ENCODE peak calls at places on chromosomes 1 and 21, in ten cellular contexts. One of them, this sample, is unnamed.

GRCh38 chr21:37603129-37603528 is 236.6 kb downstream of the DYRK1A start:
- DNase-seq in NCI-H2081: no peak
- DNase-seq in naive thymus-derived CD8-positive, alpha-beta T cell: no peak
- DNase-seq in mesothelial cell of epicardium: no peak
- DNase-seq in HT1080: no peak
- DNase-seq in GM19239: no peak
- DNase-seq in substantia nigra: no peak
- DNase-seq in stimulated activated naive CD4-positive, alpha-beta T cell treated with Interleukin-2 at 50 U/mL for 16 hours: no peak
- DNase-seq in mesenchymal stem cell: no peak
- DNase-seq in heart right ventricle: no peak
- DNase-seq in this sample: no peak

GRCh38 chr1:71521655-71522264 is 440.9 kb upstream of the ZRANB2 start:
- DNase-seq in naive thymus-derived CD8-positive, alpha-beta T cell: no peak
- DNase-seq in GM19239: no peak
- DNase-seq in stimulated activated naive CD4-positive, alpha-beta T cell treated with Interleukin-2 at 50 U/mL for 16 hours: no peak
- DNase-seq in mesenchymal stem cell: peak
- DNase-seq in HT1080: peak
- DNase-seq in substantia nigra: no peak
- DNase-seq in heart right ventricle: no peak
- DNase-seq in mesothelial cell of epicardium: no peak
- DNase-seq in NCI-H2081: peak
- DNase-seq in this sample: no peak

GRCh38 chr1:56838726-56839125 is 15.9 kb upstream of the C8A start:
- DNase-seq in NCI-H2081: no peak
- DNase-seq in naive thymus-derived CD8-positive, alpha-beta T cell: no peak
- DNase-seq in substantia nigra: no peak
- DNase-seq in heart right ventricle: no peak
- DNase-seq in mesothelial cell of epicardium: no peak
- DNase-seq in stimulated activated naive CD4-positive, alpha-beta T cell treated with Interleukin-2 at 50 U/mL for 16 hours: no peak
- DNase-seq in GM19239: no peak
- DNase-seq in mesenchymal stem cell: peak
- DNase-seq in HT1080: peak
- DNase-seq in this sample: no peak

GRCh38 chr21:36858320-36858957 is 108.0 kb downstream of the HLCS start:
- DNase-seq in NCI-H2081: no peak
- DNase-seq in heart right ventricle: no peak
- DNase-seq in substantia nigra: no peak
- DNase-seq in HT1080: no peak
- DNase-seq in naive thymus-derived CD8-positive, alpha-beta T cell: no peak
- DNase-seq in mesenchymal stem cell: peak
- DNase-seq in stimulated activated naive CD4-positive, alpha-beta T cell treated with Interleukin-2 at 50 U/mL for 16 hours: no peak
- DNase-seq in mesothelial cell of epicardium: no peak
- DNase-seq in GM19239: no peak
- DNase-seq in this sample: no peak

GRCh38 chr1:183318433-183318832 is 99.7 kb downstream of the NMNAT2 start:
- DNase-seq in HT1080: peak
- DNase-seq in heart right ventricle: peak
- DNase-seq in naive thymus-derived CD8-positive, alpha-beta T cell: no peak
- DNase-seq in stimulated activated naive CD4-positive, alpha-beta T cell treated with Interleukin-2 at 50 U/mL for 16 hours: no peak
- DNase-seq in mesothelial cell of epicardium: no peak
- DNase-seq in mesenchymal stem cell: peak
- DNase-seq in GM19239: no peak
- DNase-seq in NCI-H2081: no peak
- DNase-seq in substantia nigra: no peak
- DNase-seq in this sample: peak

GRCh38 chr21:36511484-36512227 is 31.7 kb upstream of the CLDN14 start:
- DNase-seq in HT1080: peak
- DNase-seq in naive thymus-derived CD8-positive, alpha-beta T cell: peak
- DNase-seq in stimulated activated naive CD4-positive, alpha-beta T cell treated with Interleukin-2 at 50 U/mL for 16 hours: no peak
- DNase-seq in substantia nigra: no peak
- DNase-seq in GM19239: no peak
- DNase-seq in mesenchymal stem cell: no peak
- DNase-seq in mesothelial cell of epicardium: no peak
- DNase-seq in heart right ventricle: no peak
- DNase-seq in NCI-H2081: no peak
- DNase-seq in this sample: no peak

GRCh38 chr1:2248854-2249558 is 20.9 kb downstream of the SKI start:
- DNase-seq in mesenchymal stem cell: no peak
- DNase-seq in heart right ventricle: no peak
- DNase-seq in mesothelial cell of epicardium: no peak
- DNase-seq in naive thymus-derived CD8-positive, alpha-beta T cell: no peak
- DNase-seq in HT1080: no peak
- DNase-seq in stimulated activated naive CD4-positive, alpha-beta T cell treated with Interleukin-2 at 50 U/mL for 16 hours: no peak
- DNase-seq in GM19239: no peak
- DNase-seq in NCI-H2081: no peak
- DNase-seq in substantia nigra: no peak
- DNase-seq in this sample: no peak

GRCh38 chr1:50354813-50355212 is 68.4 kb downstream of the DMRTA2 start:
- DNase-seq in GM19239: no peak
- DNase-seq in mesothelial cell of epicardium: no peak
- DNase-seq in heart right ventricle: no peak
- DNase-seq in HT1080: no peak
- DNase-seq in substantia nigra: no peak
- DNase-seq in naive thymus-derived CD8-positive, alpha-beta T cell: no peak
- DNase-seq in stimulated activated naive CD4-positive, alpha-beta T cell treated with Interleukin-2 at 50 U/mL for 16 hours: no peak
- DNase-seq in NCI-H2081: peak
- DNase-seq in mesenchymal stem cell: no peak
- DNase-seq in this sample: no peak

GRCh38 chr21:16863541-16863940 is 649.3 kb upstream of the CXADR start:
- DNase-seq in mesothelial cell of epicardium: no peak
- DNase-seq in mesenchymal stem cell: peak
- DNase-seq in GM19239: no peak
- DNase-seq in naive thymus-derived CD8-positive, alpha-beta T cell: no peak
- DNase-seq in substantia nigra: no peak
- DNase-seq in stimulated activated naive CD4-positive, alpha-beta T cell treated with Interleukin-2 at 50 U/mL for 16 hours: no peak
- DNase-seq in NCI-H2081: no peak
- DNase-seq in HT1080: no peak
- DNase-seq in heart right ventricle: no peak
- DNase-seq in this sample: no peak

GRCh38 chr1:44808938-44809917 is 905 bp downstream of the BTBD19 start:
- DNase-seq in mesenchymal stem cell: peak
- DNase-seq in substantia nigra: no peak
- DNase-seq in GM19239: peak
- DNase-seq in mesothelial cell of epicardium: no peak
- DNase-seq in heart right ventricle: peak
- DNase-seq in HT1080: peak
- DNase-seq in stimulated activated naive CD4-positive, alpha-beta T cell treated with Interleukin-2 at 50 U/mL for 16 hours: peak
- DNase-seq in naive thymus-derived CD8-positive, alpha-beta T cell: peak
- DNase-seq in NCI-H2081: no peak
- DNase-seq in this sample: no peak

GRCh38 chr1:156113263-156114004 is 1.1 kb upstream of the LMNA start:
- DNase-seq in GM19239: no peak
- DNase-seq in mesothelial cell of epicardium: no peak
- DNase-seq in naive thymus-derived CD8-positive, alpha-beta T cell: no peak
- DNase-seq in heart right ventricle: no peak
- DNase-seq in HT1080: no peak
- DNase-seq in substantia nigra: no peak
- DNase-seq in stimulated activated naive CD4-positive, alpha-beta T cell treated with Interleukin-2 at 50 U/mL for 16 hours: no peak
- DNase-seq in NCI-H2081: no peak
- DNase-seq in mesenchymal stem cell: no peak
- DNase-seq in this sample: no peak

GRCh38 chr21:15160136-15160535 is 95.3 kb upstream of the NRIP1 start:
- DNase-seq in mesenchymal stem cell: no peak
- DNase-seq in heart right ventricle: no peak
- DNase-seq in stimulated activated naive CD4-positive, alpha-beta T cell treated with Interleukin-2 at 50 U/mL for 16 hours: no peak
- DNase-seq in substantia nigra: no peak
- DNase-seq in naive thymus-derived CD8-positive, alpha-beta T cell: no peak
- DNase-seq in mesothelial cell of epicardium: no peak
- DNase-seq in GM19239: no peak
- DNase-seq in HT1080: no peak
- DNase-seq in NCI-H2081: peak
- DNase-seq in this sample: no peak

GRCh38 chr1:101175474-101175873 is 61.3 kb upstream of the S1PR1 start:
- DNase-seq in stimulated activated naive CD4-positive, alpha-beta T cell treated with Interleukin-2 at 50 U/mL for 16 hours: no peak
- DNase-seq in NCI-H2081: no peak
- DNase-seq in substantia nigra: no peak
- DNase-seq in heart right ventricle: no peak
- DNase-seq in naive thymus-derived CD8-positive, alpha-beta T cell: no peak
- DNase-seq in mesenchymal stem cell: no peak
- DNase-seq in mesothelial cell of epicardium: no peak
- DNase-seq in HT1080: no peak
- DNase-seq in GM19239: no peak
- DNase-seq in this sample: no peak

GRCh38 chr1:160363010-160363409 is 3.9 kb upstream of the NHLH1 start:
- DNase-seq in heart right ventricle: no peak
- DNase-seq in substantia nigra: no peak
- DNase-seq in mesothelial cell of epicardium: no peak
- DNase-seq in naive thymus-derived CD8-positive, alpha-beta T cell: no peak
- DNase-seq in GM19239: no peak
- DNase-seq in NCI-H2081: no peak
- DNase-seq in HT1080: no peak
- DNase-seq in mesenchymal stem cell: no peak
- DNase-seq in stimulated activated naive CD4-positive, alpha-beta T cell treated with Interleukin-2 at 50 U/mL for 16 hours: no peak
- DNase-seq in this sample: no peak

GRCh38 chr1:230308039-230308438 is 118.1 kb downstream of the PGBD5 start:
- DNase-seq in HT1080: peak
- DNase-seq in heart right ventricle: peak
- DNase-seq in naive thymus-derived CD8-positive, alpha-beta T cell: no peak
- DNase-seq in GM19239: no peak
- DNase-seq in stimulated activated naive CD4-positive, alpha-beta T cell treated with Interleukin-2 at 50 U/mL for 16 hours: no peak
- DNase-seq in mesenchymal stem cell: peak
- DNase-seq in mesothelial cell of epicardium: no peak
- DNase-seq in substantia nigra: no peak
- DNase-seq in NCI-H2081: peak
- DNase-seq in this sample: no peak

GRCh38 chr1:11787251-11787803 is 18.4 kb downstream of the MTHFR start:
- DNase-seq in heart right ventricle: peak
- DNase-seq in mesothelial cell of epicardium: no peak
- DNase-seq in naive thymus-derived CD8-positive, alpha-beta T cell: no peak
- DNase-seq in stimulated activated naive CD4-positive, alpha-beta T cell treated with Interleukin-2 at 50 U/mL for 16 hours: no peak
- DNase-seq in GM19239: no peak
- DNase-seq in HT1080: no peak
- DNase-seq in substantia nigra: no peak
- DNase-seq in mesenchymal stem cell: peak
- DNase-seq in NCI-H2081: no peak
- DNase-seq in this sample: no peak